ENCODE peak calls at places on chromosomes 4 and X, in ten cellular contexts. F is gastrocnemius medialis, O is spleen, Z is prostate gland, I is breast epithelium, S is esophagus squamous epithelium, R is HepG2, Y is IMR-90, A is tibial nerve, H is GM12878. N is an unnamed sample.

GRCh38 chr4:146032234-146032860 is 93.7 kb upstream of the ZNF827 start:
- DNase-seq in H (peak; percentile 41), S (no peak), Z (no peak), A (no peak), F (no peak), R (no peak), I (no peak), O (no peak), Y (no peak), N (no peak)

GRCh38 chr4:28092610-28093009 is 1232.0 kb downstream of the STIM2 start:
- DNase-seq in Z (no peak), S (no peak), O (no peak), R (no peak), I (no peak), H (no peak), F (no peak), A (no peak), Y (no peak), N (no peak)

GRCh38 chr4:140641789-140642439 is 73.2 kb upstream of the UCP1 start:
- DNase-seq in O (no peak), A (no peak), S (no peak), I (peak; percentile 80), H (no peak), Y (no peak), F (no peak), R (peak; percentile 61), Z (peak; percentile 72), N (no peak)

GRCh38 chr4:30716671-30717207 is 3.4 kb upstream of the PCDH7 start:
- DNase-seq in Z (no peak), H (no peak), F (no peak), A (no peak), R (no peak), O (no peak), S (no peak), Y (no peak), I (no peak), N (no peak)

GRCh38 chr4:13533670-13534343 is 10.5 kb downstream of the NKX3-2 start:
- DNase-seq in Y (no peak), O (no peak), H (no peak), I (no peak), Z (no peak), F (no peak), R (no peak), S (no peak), A (no peak), N (no peak)

GRCh38 chrX:46140272-46140671 is 404.9 kb downstream of the ZNF674 start:
- DNase-seq in R (no peak), O (no peak), I (no peak), F (no peak), Z (no peak), H (no peak), Y (no peak), S (no peak), A (no peak), N (no peak)

GRCh38 chrX:46376246-46376885 is 168.9 kb downstream of the ZNF674 start:
- DNase-seq in Z (peak; percentile 20), Y (peak; percentile 48), I (no peak), A (no peak), F (no peak), R (peak; percentile 57), O (no peak), S (no peak), H (no peak), N (no peak)

GRCh38 chr4:180058731-180059215 is 2184.4 kb upstream of the TENM3 start:
- DNase-seq in Y (peak; percentile 44), Z (peak; percentile 14), F (no peak), I (no peak), O (peak; percentile 75), S (no peak), A (no peak), R (no peak), H (no peak), N (no peak)

GRCh38 chrX:48490661-48491060 is 14.7 kb downstream of the FTSJ1 start:
- DNase-seq in R (no peak), S (no peak), Y (no peak), H (no peak), O (no peak), I (no peak), Z (no peak), F (no peak), A (no peak), N (no peak)

GRCh38 chr4:173138636-173139035 is 30.0 kb upstream of the GALNT7 start:
- DNase-seq in I (no peak), S (no peak), F (no peak), H (no peak), Y (no peak), A (no peak), R (no peak), O (no peak), Z (no peak), N (no peak)

GRCh38 chr4:39452153-39452859 is 6.4 kb downstream of the RPL9 start:
- DNase-seq in Y (no peak), F (no peak), H (no peak), O (no peak), Z (no peak), A (no peak), S (no peak), R (no peak), I (no peak), N (no peak)
- TF ChIP-seq POLR2A in Y (no peak), F (no peak), H (no peak), O (no peak), Z (no peak), A (no peak), S (no peak), R (peak; percentile 12), I (no peak), N (no peak)

GRCh38 chr4:156959298-156959702 is 12.3 kb downstream of the PDGFC start:
- DNase-seq in F (no peak), I (no peak), S (no peak), R (no peak), O (no peak), A (no peak), Y (peak; percentile 87), Z (no peak), H (no peak), N (no peak)

GRCh38 chr4:156961241-156962068 is 10.1 kb downstream of the PDGFC start:
- DNase-seq in Y (no peak), F (no peak), I (no peak), A (no peak), S (no peak), H (no peak), O (no peak), Z (no peak), R (no peak), N (no peak)

GRCh38 chr4:156963419-156963818 is 8.2 kb downstream of the PDGFC start:
- DNase-seq in A (no peak), Y (no peak), R (no peak), Z (no peak), I (no peak), O (no peak), F (no peak), S (no peak), H (no peak), N (no peak)

GRCh38 chr4:156962551-156962974 is 9.0 kb downstream of the PDGFC start:
- DNase-seq in R (peak; percentile 66), Z (no peak), I (no peak), H (no peak), O (no peak), F (no peak), S (no peak), A (no peak), Y (peak; percentile 99), N (no peak)

GRCh38 chr4:156962069-156962377 is 9.6 kb downstream of the PDGFC start:
- DNase-seq in R (no peak), H (no peak), A (no peak), S (no peak), Z (no peak), Y (no peak), F (no peak), I (no peak), O (no peak), N (no peak)
- H3K4me1 ChIP-seq in R (peaks cover 41% of the 10 kb centered on the region), H (no peaks in the 10 kb centered on the region), A (peaks cover 10% of the 10 kb centered on the region), S (peaks cover 50% of the 10 kb centered on the region), Z (no peaks in the 10 kb centered on the region), Y (peaks cover 20% of the 10 kb centered on the region), F (peaks cover 22% of the 10 kb centered on the region), I (no peaks in the 10 kb centered on the region), O (peaks cover 7% of the 10 kb centered on the region), N (peaks cover 26% of the 10 kb centered on the region)

DNA sequence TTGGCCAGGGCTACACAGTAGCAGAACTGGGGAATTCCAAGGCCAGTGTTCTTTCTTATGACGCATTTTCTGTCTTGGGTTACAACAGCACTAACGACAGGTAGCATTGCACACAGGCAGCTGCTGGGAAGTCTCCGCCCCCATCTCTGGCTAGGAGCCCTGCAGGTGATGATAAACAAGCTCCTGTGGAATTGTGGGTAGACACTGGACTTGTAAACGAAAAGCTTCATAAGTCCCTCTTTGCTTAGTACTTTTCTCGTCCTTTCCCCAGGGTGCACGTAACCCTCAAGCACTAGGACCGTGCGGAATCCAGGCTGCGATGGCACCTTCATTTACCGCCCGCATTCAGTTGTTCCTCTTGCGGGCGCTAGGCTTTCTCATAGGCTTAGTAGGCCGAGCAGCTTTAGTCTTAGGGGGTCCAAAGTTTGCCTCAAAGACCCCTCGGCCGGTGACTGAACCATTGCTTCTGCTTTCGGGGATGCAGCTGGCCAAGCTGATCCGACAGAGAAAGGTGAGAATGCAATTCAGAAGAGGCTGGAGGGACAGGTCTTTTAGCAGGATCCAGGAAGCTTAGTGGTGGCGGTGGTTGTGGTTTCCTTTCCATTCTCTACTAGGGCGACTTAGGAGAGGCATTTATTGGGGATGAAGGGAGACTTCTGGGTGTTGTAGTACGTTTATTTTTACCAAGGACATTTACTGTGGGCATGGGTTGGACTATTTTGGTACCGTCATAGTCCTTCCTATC is at the start of gene FAAH2:
- DNase-seq in I (peak; percentile 57), A (no peak), F (no peak), R (peak; percentile 57), H (peak; percentile 23), S (no peak), O (peak; percentile 66), Z (peak; percentile 86), Y (no peak), N (no peak)
- TF ChIP-seq POLR2A in I (no peak), A (no peak), F (no peak), R (no peak), H (no peak), S (no peak), O (no peak), Z (peak; percentile 56), Y (no peak), N (no peak)

DNA sequence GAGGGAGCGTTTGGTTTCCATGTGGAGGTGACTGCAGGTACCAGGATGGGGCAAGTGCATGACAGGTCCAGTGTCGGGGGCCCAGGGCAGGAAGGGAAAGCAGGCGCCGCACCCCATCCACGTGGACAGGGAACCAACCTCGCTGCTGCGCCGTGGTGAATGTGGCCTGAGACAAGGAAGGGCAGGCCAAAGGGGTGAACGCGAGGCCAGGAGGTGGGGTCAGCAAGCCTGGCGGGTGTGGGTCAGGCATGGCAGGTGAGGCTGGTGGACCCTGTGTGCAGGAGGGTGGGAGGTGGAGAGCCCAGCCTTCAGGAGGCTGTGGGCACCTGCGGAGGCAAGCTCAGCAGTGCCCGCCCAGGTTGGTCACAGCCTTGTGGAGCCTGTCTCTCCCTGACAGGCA is 14.7 kb downstream of the SH3BP2 start:
- DNase-seq in Z (no peak), R (no peak), Y (no peak), F (no peak), H (no peak), O (peak; percentile 76), I (no peak), S (no peak), A (no peak), N (no peak)
- H3K4me1 ChIP-seq in Z (peaks cover 22% of the 10 kb centered on the region), R (peaks cover 30% of the 10 kb centered on the region), Y (peaks cover 22% of the 10 kb centered on the region), F (peaks cover 62% of the 10 kb centered on the region), H (peaks cover 38% of the 10 kb centered on the region), O (peaks cover 97% of the 10 kb centered on the region), I (peaks cover 2% of the 10 kb centered on the region), S (peaks cover 95% of the 10 kb centered on the region), A (peaks cover 93% of the 10 kb centered on the region), N (peaks cover 96% of the 10 kb centered on the region)

N was measured in esophagus muscularis mucosa.